ENCODE peak calls at places on chromosomes 6 and 20, in eight cellular contexts. S, O, U, V, H, J, Q and Z are unnamed samples. For H3K4me1, the result is how much of the 10 kb centered on the place peaks cover.

GRCh38 chr20:62522748-62523396 is 47.1 kb upstream of the GATA5 start:
- DNase-seq in U (no peak), Q (no peak), O (no peak), J (no peak), H (no peak), V (no peak), S (no peak), Z (no peak)

GRCh38 chr6:12291785-12292604 is 1.8 kb downstream of the EDN1 start:
- DNase-seq in U (no peak), S (no peak), Q (peak), O (no peak), V (no peak), J (no peak), H (peak), Z (no peak)

GRCh38 chr6:18503588-18504231 is 116.6 kb downstream of the RNF144B start:
- DNase-seq in V (peak), H (no peak), J (peak), O (peak), Q (peak), U (peak), S (peak), Z (peak)

GRCh38 chr6:137157601-137158000 is 15.8 kb downstream of the IL22RA2 start:
- DNase-seq in V (peak), Q (no peak), S (no peak), O (no peak), H (no peak), U (no peak), J (no peak), Z (no peak)

GRCh38 chr6:128676456-128676855 is 156.1 kb upstream of the PTPRK start:
- DNase-seq in U (no peak), O (no peak), H (no peak), Q (no peak), S (no peak), V (no peak), J (no peak), Z (no peak)

GRCh38 chr6:170434821-170435155 is 118.3 kb downstream of the PSMB1 start:
- DNase-seq in Q (no peak), S (peak), V (no peak), J (no peak), O (no peak), H (no peak), U (no peak), Z (no peak)

GRCh38 chr6:165967768-165968408 is 199.8 kb downstream of the TBXT start:
- DNase-seq in H (no peak), U (no peak), S (no peak), J (no peak), Q (peak), V (no peak), O (no peak), Z (no peak)

GRCh38 chr20:48999890-49000870 is 45.9 kb upstream of the CSE1L start:
- DNase-seq in U (no peak), S (no peak), H (no peak), V (no peak), Q (no peak), O (no peak), J (no peak), Z (no peak)

GRCh38 chr20:11544029-11544678 is 373.5 kb upstream of the BTBD3 start:
- DNase-seq in O (peak), J (no peak), U (peak), H (no peak), Q (peak), V (no peak), S (no peak), Z (peak)

GRCh38 chr6:44762496-44762895 is 375.0 kb downstream of the CDC5L start:
- DNase-seq in S (no peak), U (no peak), O (no peak), Q (no peak), V (no peak), H (no peak), J (no peak), Z (no peak)

GRCh38 chr6:8608737-8609136 is 173.4 kb upstream of the SLC35B3 start:
- DNase-seq in Q (no peak), O (no peak), S (no peak), H (no peak), V (no peak), U (no peak), J (no peak), Z (no peak)

GRCh38 chr6:10510592-10511367 is 10.4 kb upstream of the GCNT2 start:
- DNase-seq in J (no peak), Q (peak), H (peak), S (no peak), V (peak), O (no peak), U (peak), Z (peak)

GRCh38 chr20:23244207-23244915 is 106.2 kb upstream of the NXT1 start:
- DNase-seq in U (no peak), H (no peak), S (peak), O (no peak), V (no peak), Q (no peak), J (no peak), Z (peak)

GRCh38 chr20:13017235-13017634 is 8.5 kb downstream of the SPTLC3 start:
- DNase-seq in O (no peak), J (no peak), V (no peak), U (no peak), Q (peak), S (no peak), H (no peak), Z (no peak)

GRCh38 chr20:53133134-53133533 is 161.0 kb downstream of the TSHZ2 start:
- DNase-seq in J (no peak), S (no peak), U (no peak), Q (no peak), O (no peak), V (no peak), H (no peak), Z (no peak)

GRCh38 chr6:75934643-75935472 is 137.6 kb downstream of the IMPG1 start:
- DNase-seq in Q (peak), J (no peak), U (peak), O (peak), V (no peak), H (peak), S (no peak), Z (peak)
- H3K4me3 ChIP-seq in Q (peak), J (peak), U (peak), O (peak), V (peak), H (peak), S (peak), Z (peak)

GRCh38 chr20:21681219-21681931 is 24.1 kb upstream of the PAX1 start:
- DNase-seq in H (no peak), V (no peak), J (no peak), O (no peak), Q (no peak), S (no peak), U (no peak), Z (no peak)
- H3K4me1 ChIP-seq in H (under half), V (under half), J (under half), O (under half), Q (under half), S (under half), U (under half), Z (under half)

DNA sequence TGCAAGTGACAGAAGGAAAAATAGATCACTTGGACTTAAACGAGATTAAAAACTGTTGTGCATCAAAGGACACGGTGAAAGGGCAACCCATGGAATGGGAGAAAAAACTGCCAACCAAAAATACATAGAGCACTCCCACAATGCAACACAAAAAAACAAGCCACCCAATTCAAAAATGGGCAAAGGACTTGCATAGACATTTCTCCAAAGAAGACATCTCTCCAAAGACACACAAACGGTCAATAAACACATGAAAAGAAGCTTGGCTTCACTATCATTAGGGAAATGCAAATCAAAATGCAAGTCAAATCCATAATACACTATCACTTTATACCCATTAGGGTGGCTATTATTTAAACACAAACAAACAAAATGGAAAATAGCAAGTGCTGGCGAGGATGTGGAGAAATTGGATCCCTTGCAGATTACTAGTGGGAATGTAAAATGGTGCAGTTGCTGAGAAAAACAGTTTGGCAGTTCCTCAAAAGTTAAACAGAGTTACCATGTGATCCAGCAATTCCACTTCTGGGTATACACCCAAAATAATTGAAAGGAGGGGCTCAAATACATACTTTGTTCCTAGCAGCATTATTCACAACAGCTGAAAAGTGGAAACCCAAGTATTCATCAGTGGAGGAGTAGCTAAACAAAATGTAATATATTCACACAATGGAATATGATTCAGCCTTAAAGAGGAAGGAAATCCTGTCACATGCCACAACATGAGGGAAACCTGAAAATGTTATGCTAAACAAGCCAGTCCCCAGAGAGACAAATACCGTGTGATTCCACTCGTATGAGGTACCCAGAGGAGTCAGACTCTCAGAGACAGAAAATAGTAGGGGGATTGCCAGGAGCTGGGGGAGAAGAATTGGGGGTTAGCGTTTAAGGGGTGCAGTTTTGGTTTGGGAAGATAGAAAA is 44.7 kb downstream of the PXDC1 start:
- DNase-seq in O (no peak), V (no peak), H (no peak), Q (peak), S (no peak), U (no peak), J (no peak), Z (no peak)
- TF ChIP-seq POLR2A in O (no peak), V (no peak), H (no peak), Q (no peak), S (no peak), U (no peak), J (no peak), Z (no peak)

GRCh38 chr6:104943781-104944180 is 13.1 kb upstream of the LIN28B start:
- DNase-seq in S (no peak), V (no peak), H (no peak), O (no peak), U (no peak), Q (peak), J (no peak), Z (no peak)

GRCh38 chr6:104941694-104942177 is 15.2 kb upstream of the LIN28B start:
- DNase-seq in H (no peak), J (no peak), S (no peak), U (no peak), V (no peak), O (no peak), Q (no peak), Z (no peak)

GRCh38 chr6:104940881-104941693 is 15.8 kb upstream of the LIN28B start:
- DNase-seq in O (no peak), S (no peak), U (no peak), H (peak), J (no peak), V (no peak), Q (peak), Z (peak)

GRCh38 chr6:104936766-104937535 is 20.0 kb upstream of the LIN28B start:
- DNase-seq in Q (no peak), U (no peak), O (no peak), S (no peak), J (no peak), H (no peak), V (no peak), Z (peak)

GRCh38 chr6:104940238-104940880 is 16.5 kb upstream of the LIN28B start:
- DNase-seq in H (no peak), V (no peak), S (no peak), J (peak), O (no peak), U (no peak), Q (no peak), Z (peak)
- H3K4me3 ChIP-seq in H (peak), V (peak), S (peak), J (peak), O (no peak), U (no peak), Q (peak), Z (peak)

GRCh38 chr6:121619013-121619412 is 183.6 kb downstream of the GJA1 start:
- DNase-seq in U (no peak), S (no peak), V (no peak), J (peak), O (no peak), H (no peak), Q (no peak), Z (no peak)
- H3K4me1 ChIP-seq in U (under half), S (under half), V (under half), J (under half), O (under half), H (under half), Q (under half), Z (under half)

GRCh38 chr6:154942770-154943169 is 52.3 kb upstream of the TIAM2 start:
- DNase-seq in U (no peak), J (no peak), V (no peak), S (no peak), H (no peak), O (no peak), Q (no peak), Z (no peak)
- TF ChIP-seq POLR2A in U (no peak), J (no peak), V (no peak), S (no peak), H (no peak), O (no peak), Q (no peak), Z (no peak)

GRCh38 chr6:157428418-157429202 is 47.6 kb downstream of the ZDHHC14 start:
- DNase-seq in S (no peak), V (no peak), Q (peak), H (no peak), U (peak), O (no peak), J (no peak), Z (no peak)
- H3K4me3 ChIP-seq in S (no peak), V (no peak), Q (no peak), H (no peak), U (no peak), O (no peak), J (no peak), Z (no peak)

DNA sequence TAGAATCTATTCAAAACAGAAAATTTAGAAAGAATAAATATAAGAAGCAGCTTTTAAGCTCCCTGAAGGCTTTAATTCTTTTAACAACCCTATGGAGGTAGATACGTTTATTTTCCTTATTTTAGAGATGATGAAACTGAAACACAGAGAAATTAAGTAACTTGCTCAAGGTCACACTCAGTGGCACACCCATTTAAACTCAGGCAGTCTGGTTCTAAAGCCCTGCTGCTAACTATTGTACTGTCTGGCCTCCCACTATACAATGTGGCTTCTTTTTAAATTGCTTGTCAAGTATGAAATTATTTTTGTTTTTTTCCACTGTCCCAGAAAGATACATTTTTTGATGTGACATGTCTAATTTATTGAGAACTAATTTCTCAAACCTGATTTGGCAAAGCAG is 55.7 kb downstream of the FAM217A start:
- DNase-seq in H (no peak), Q (no peak), S (no peak), U (no peak), J (no peak), V (no peak), O (no peak), Z (no peak)
- H3K4me1 ChIP-seq in H (under half), Q (under half), S (half or more), U (under half), J (under half), V (under half), O (under half), Z (under half)